ENCODE peak calls at places on chromosomes 12 and 14, in seven cellular contexts. One of them, this sample, is unnamed.

GRCh38 chr14:39621678-39622077 is 189.4 kb upstream of the FBXO33 start:
- DNase-seq in left ventricle myocardium inferior: no peak
- DNase-seq in astrocyte of the spinal cord: no peak
- DNase-seq in A549: no peak
- DNase-seq in pancreas: no peak
- DNase-seq in heart left ventricle: no peak
- DNase-seq in upper lobe of right lung: no peak
- DNase-seq in this sample: no peak

GRCh38 chr12:49328816-49329215 is 5.8 kb downstream of the TROAP start:
- DNase-seq in left ventricle myocardium inferior: no peak
- DNase-seq in astrocyte of the spinal cord: no peak
- DNase-seq in A549: no peak
- DNase-seq in pancreas: no peak
- DNase-seq in heart left ventricle: no peak
- DNase-seq in upper lobe of right lung: peak; percentile 39
- DNase-seq in this sample: no peak

GRCh38 chr14:100540141-100540925 is 46.9 kb downstream of the BEGAIN start:
- DNase-seq in left ventricle myocardium inferior: peak; percentile 11
- DNase-seq in astrocyte of the spinal cord: no peak
- DNase-seq in A549: peak; percentile 59
- DNase-seq in pancreas: peak; percentile 67
- DNase-seq in heart left ventricle: peak; percentile 22
- DNase-seq in upper lobe of right lung: no peak
- DNase-seq in this sample: peak; percentile 82

GRCh38 chr12:104643093-104643646 is 186.4 kb downstream of the CHST11 start:
- DNase-seq in left ventricle myocardium inferior: no peak
- DNase-seq in astrocyte of the spinal cord: no peak
- DNase-seq in A549: no peak
- DNase-seq in pancreas: no peak
- DNase-seq in heart left ventricle: no peak
- DNase-seq in upper lobe of right lung: no peak
- DNase-seq in this sample: no peak

GRCh38 chr12:47808049-47808448 is 11.7 kb downstream of the HDAC7 start:
- DNase-seq in left ventricle myocardium inferior: peak; percentile 50
- DNase-seq in astrocyte of the spinal cord: peak; percentile 65
- DNase-seq in A549: no peak
- DNase-seq in pancreas: no peak
- DNase-seq in heart left ventricle: peak; percentile 73
- DNase-seq in upper lobe of right lung: peak; percentile 77
- DNase-seq in this sample: no peak

GRCh38 chr12:131808744-131809371 is 19.3 kb upstream of the MMP17 start:
- DNase-seq in left ventricle myocardium inferior: peak; percentile 52
- DNase-seq in astrocyte of the spinal cord: no peak
- DNase-seq in A549: no peak
- DNase-seq in pancreas: no peak
- DNase-seq in heart left ventricle: peak; percentile 55
- DNase-seq in upper lobe of right lung: no peak
- DNase-seq in this sample: no peak

GRCh38 chr14:53528114-53528513 is 375.0 kb upstream of the DDHD1 start:
- DNase-seq in left ventricle myocardium inferior: no peak
- DNase-seq in astrocyte of the spinal cord: no peak
- DNase-seq in A549: no peak
- DNase-seq in pancreas: no peak
- DNase-seq in heart left ventricle: no peak
- DNase-seq in upper lobe of right lung: no peak
- DNase-seq in this sample: no peak

GRCh38 chr14:53701108-53701875 is 255.3 kb downstream of the BMP4 start:
- DNase-seq in left ventricle myocardium inferior: no peak
- DNase-seq in astrocyte of the spinal cord: no peak
- DNase-seq in A549: no peak
- DNase-seq in pancreas: no peak
- DNase-seq in heart left ventricle: no peak
- DNase-seq in upper lobe of right lung: no peak
- DNase-seq in this sample: no peak

GRCh38 chr14:75771614-75772013 is 110.6 kb downstream of the TTLL5 start:
- DNase-seq in left ventricle myocardium inferior: no peak
- DNase-seq in astrocyte of the spinal cord: no peak
- DNase-seq in A549: no peak
- DNase-seq in pancreas: no peak
- DNase-seq in heart left ventricle: no peak
- DNase-seq in upper lobe of right lung: no peak
- DNase-seq in this sample: no peak

GRCh38 chr14:84657866-84658385 is 872.0 kb upstream of the FLRT2 start:
- DNase-seq in left ventricle myocardium inferior: no peak
- DNase-seq in astrocyte of the spinal cord: no peak
- DNase-seq in A549: no peak
- DNase-seq in pancreas: no peak
- DNase-seq in heart left ventricle: no peak
- DNase-seq in upper lobe of right lung: no peak
- DNase-seq in this sample: no peak

GRCh38 chr12:15863984-15864383 is 18.2 kb upstream of the STRAP start:
- DNase-seq in left ventricle myocardium inferior: no peak
- DNase-seq in astrocyte of the spinal cord: no peak
- DNase-seq in A549: no peak
- DNase-seq in pancreas: no peak
- DNase-seq in heart left ventricle: no peak
- DNase-seq in upper lobe of right lung: no peak
- DNase-seq in this sample: no peak

GRCh38 chr12:42798811-42799438 is 209.4 kb upstream of the PRICKLE1 start:
- DNase-seq in left ventricle myocardium inferior: no peak
- DNase-seq in astrocyte of the spinal cord: peak; percentile 76
- DNase-seq in A549: no peak
- DNase-seq in pancreas: no peak
- DNase-seq in heart left ventricle: no peak
- DNase-seq in upper lobe of right lung: no peak
- DNase-seq in this sample: no peak

GRCh38 chr14:98371141-98371540 is 900.9 kb downstream of the BCL11B start:
- DNase-seq in left ventricle myocardium inferior: no peak
- DNase-seq in astrocyte of the spinal cord: no peak
- DNase-seq in A549: no peak
- DNase-seq in pancreas: no peak
- DNase-seq in heart left ventricle: no peak
- DNase-seq in upper lobe of right lung: no peak
- DNase-seq in this sample: no peak

GRCh38 chr14:54446201-54446693 is 5.1 kb upstream of the CNIH1 start:
- DNase-seq in left ventricle myocardium inferior: no peak
- DNase-seq in astrocyte of the spinal cord: no peak
- DNase-seq in A549: no peak
- DNase-seq in pancreas: no peak
- DNase-seq in heart left ventricle: no peak
- DNase-seq in upper lobe of right lung: no peak
- DNase-seq in this sample: no peak

GRCh38 chr12:129776977-129777667 is 126.7 kb downstream of the TMEM132D start:
- DNase-seq in left ventricle myocardium inferior: no peak
- DNase-seq in astrocyte of the spinal cord: peak; percentile 13
- DNase-seq in A549: no peak
- DNase-seq in pancreas: no peak
- DNase-seq in heart left ventricle: no peak
- DNase-seq in upper lobe of right lung: no peak
- DNase-seq in this sample: no peak

DNA sequence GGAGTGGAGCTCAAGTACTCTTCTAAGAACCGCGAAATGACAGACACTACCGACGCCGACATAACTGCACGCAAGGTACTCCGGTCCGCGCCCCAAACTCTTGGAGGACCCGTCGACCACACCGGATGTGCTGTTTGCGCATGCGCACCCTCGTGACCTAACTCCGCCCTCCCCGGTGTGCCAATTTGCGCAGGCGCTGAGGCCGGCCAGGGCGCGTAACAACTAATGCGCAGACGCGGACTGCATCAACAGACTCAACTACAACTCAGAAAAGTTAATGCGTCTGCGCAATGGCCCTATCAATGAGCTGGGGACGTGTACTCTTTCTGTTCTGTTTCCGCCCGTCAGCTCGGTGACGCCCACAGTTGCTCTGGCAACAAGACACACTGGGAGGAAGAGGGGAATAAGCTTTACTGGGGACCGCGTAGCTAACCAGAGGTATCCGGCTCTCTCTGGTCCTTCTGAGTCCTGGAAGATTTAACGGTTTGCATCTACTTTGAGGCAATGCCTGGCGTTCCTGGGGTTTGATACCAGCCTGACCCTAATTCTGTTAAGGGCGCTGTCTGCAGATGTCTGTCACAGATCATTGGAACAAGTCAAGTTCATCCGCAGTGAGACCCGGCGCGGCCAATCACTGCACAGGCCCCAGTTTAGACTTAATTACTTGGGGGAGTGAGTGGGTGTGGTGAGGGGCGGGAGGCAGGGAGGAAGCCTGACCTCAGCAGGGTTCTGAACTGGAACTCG is at the start of gene DAD1:
- DNase-seq in left ventricle myocardium inferior: peak; percentile 97
- DNase-seq in astrocyte of the spinal cord: peak; percentile 99
- DNase-seq in A549: peak; percentile 99
- DNase-seq in pancreas: peak; percentile 100
- DNase-seq in heart left ventricle: peak; percentile 98
- DNase-seq in upper lobe of right lung: peak; percentile 99
- DNase-seq in this sample: peak; percentile 98
- TF ChIP-seq CTCF in left ventricle myocardium inferior: no peak
- TF ChIP-seq CTCF in astrocyte of the spinal cord: no peak
- TF ChIP-seq CTCF in A549: no peak
- TF ChIP-seq CTCF in pancreas: no peak
- TF ChIP-seq CTCF in heart left ventricle: no peak
- TF ChIP-seq CTCF in upper lobe of right lung: no peak
- TF ChIP-seq CTCF in this sample: no peak

GRCh38 chr12:32697445-32697844 is 18.3 kb downstream of the DNM1L start:
- DNase-seq in left ventricle myocardium inferior: no peak
- DNase-seq in astrocyte of the spinal cord: no peak
- DNase-seq in A549: no peak
- DNase-seq in pancreas: no peak
- DNase-seq in heart left ventricle: no peak
- DNase-seq in upper lobe of right lung: no peak
- DNase-seq in this sample: no peak

GRCh38 chr12:32705783-32706182 is 26.7 kb downstream of the DNM1L start:
- DNase-seq in left ventricle myocardium inferior: no peak
- DNase-seq in astrocyte of the spinal cord: no peak
- DNase-seq in A549: no peak
- DNase-seq in pancreas: no peak
- DNase-seq in heart left ventricle: no peak
- DNase-seq in upper lobe of right lung: no peak
- DNase-seq in this sample: no peak

GRCh38 chr12:32706337-32707024 is 27.4 kb downstream of the DNM1L start:
- DNase-seq in left ventricle myocardium inferior: no peak
- DNase-seq in astrocyte of the spinal cord: no peak
- DNase-seq in A549: no peak
- DNase-seq in pancreas: no peak
- DNase-seq in heart left ventricle: no peak
- DNase-seq in upper lobe of right lung: no peak
- DNase-seq in this sample: no peak

GRCh38 chr12:32698285-32698684 is 19.2 kb downstream of the DNM1L start:
- DNase-seq in left ventricle myocardium inferior: no peak
- DNase-seq in astrocyte of the spinal cord: no peak
- DNase-seq in A549: no peak
- DNase-seq in pancreas: no peak
- DNase-seq in heart left ventricle: no peak
- DNase-seq in upper lobe of right lung: no peak
- DNase-seq in this sample: no peak

GRCh38 chr12:32702470-32702869 is 23.4 kb downstream of the DNM1L start:
- DNase-seq in left ventricle myocardium inferior: no peak
- DNase-seq in astrocyte of the spinal cord: no peak
- DNase-seq in A549: no peak
- DNase-seq in pancreas: no peak
- DNase-seq in heart left ventricle: no peak
- DNase-seq in upper lobe of right lung: no peak
- DNase-seq in this sample: no peak
- TF ChIP-seq CTCF in left ventricle myocardium inferior: no peak
- TF ChIP-seq CTCF in astrocyte of the spinal cord: no peak
- TF ChIP-seq CTCF in A549: no peak
- TF ChIP-seq CTCF in pancreas: no peak
- TF ChIP-seq CTCF in heart left ventricle: no peak
- TF ChIP-seq CTCF in upper lobe of right lung: no peak
- TF ChIP-seq CTCF in this sample: no peak

DNA sequence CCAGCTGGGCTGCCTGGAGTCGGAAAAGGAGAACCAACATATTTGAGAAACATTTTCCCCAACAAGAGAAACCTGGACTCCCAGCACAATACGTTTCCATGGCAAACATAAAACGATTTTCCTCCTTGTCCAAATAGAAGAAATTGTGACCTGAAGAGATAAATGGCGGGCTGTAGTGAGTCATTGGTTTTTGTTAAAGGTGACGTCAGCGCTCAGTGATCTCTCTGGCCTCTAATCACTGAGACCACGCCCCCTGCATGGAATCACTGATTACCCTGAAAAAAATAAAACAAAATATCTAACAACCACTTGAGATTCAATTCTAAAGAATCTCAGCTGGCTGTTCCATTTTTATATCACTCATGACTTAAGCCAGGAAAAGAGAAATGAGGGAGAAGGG is 6.1 kb downstream of the CCDC60 start:
- DNase-seq in left ventricle myocardium inferior: no peak
- DNase-seq in astrocyte of the spinal cord: no peak
- DNase-seq in A549: no peak
- DNase-seq in pancreas: no peak
- DNase-seq in heart left ventricle: no peak
- DNase-seq in upper lobe of right lung: no peak
- DNase-seq in this sample: no peak
- TF ChIP-seq CTCF in left ventricle myocardium inferior: no peak
- TF ChIP-seq CTCF in astrocyte of the spinal cord: no peak
- TF ChIP-seq CTCF in A549: no peak
- TF ChIP-seq CTCF in pancreas: no peak
- TF ChIP-seq CTCF in heart left ventricle: no peak
- TF ChIP-seq CTCF in upper lobe of right lung: no peak
- TF ChIP-seq CTCF in this sample: no peak

GRCh38 chr12:50822082-50822481 is 20.6 kb upstream of the TMPRSS12 start:
- DNase-seq in left ventricle myocardium inferior: no peak
- DNase-seq in astrocyte of the spinal cord: no peak
- DNase-seq in A549: no peak
- DNase-seq in pancreas: no peak
- DNase-seq in heart left ventricle: no peak
- DNase-seq in upper lobe of right lung: no peak
- DNase-seq in this sample: no peak

GRCh38 chr12:50824914-50825313 is 17.8 kb upstream of the TMPRSS12 start:
- DNase-seq in left ventricle myocardium inferior: no peak
- DNase-seq in astrocyte of the spinal cord: no peak
- DNase-seq in A549: no peak
- DNase-seq in pancreas: no peak
- DNase-seq in heart left ventricle: no peak
- DNase-seq in upper lobe of right lung: no peak
- DNase-seq in this sample: no peak

GRCh38 chr12:50820177-50820576 is 22.5 kb upstream of the TMPRSS12 start:
- DNase-seq in left ventricle myocardium inferior: no peak
- DNase-seq in astrocyte of the spinal cord: no peak
- DNase-seq in A549: no peak
- DNase-seq in pancreas: no peak
- DNase-seq in heart left ventricle: no peak
- DNase-seq in upper lobe of right lung: no peak
- DNase-seq in this sample: no peak

GRCh38 chr12:50828121-50828520 is 14.6 kb upstream of the TMPRSS12 start:
- DNase-seq in left ventricle myocardium inferior: no peak
- DNase-seq in astrocyte of the spinal cord: no peak
- DNase-seq in A549: no peak
- DNase-seq in pancreas: no peak
- DNase-seq in heart left ventricle: no peak
- DNase-seq in upper lobe of right lung: no peak
- DNase-seq in this sample: no peak

DNA sequence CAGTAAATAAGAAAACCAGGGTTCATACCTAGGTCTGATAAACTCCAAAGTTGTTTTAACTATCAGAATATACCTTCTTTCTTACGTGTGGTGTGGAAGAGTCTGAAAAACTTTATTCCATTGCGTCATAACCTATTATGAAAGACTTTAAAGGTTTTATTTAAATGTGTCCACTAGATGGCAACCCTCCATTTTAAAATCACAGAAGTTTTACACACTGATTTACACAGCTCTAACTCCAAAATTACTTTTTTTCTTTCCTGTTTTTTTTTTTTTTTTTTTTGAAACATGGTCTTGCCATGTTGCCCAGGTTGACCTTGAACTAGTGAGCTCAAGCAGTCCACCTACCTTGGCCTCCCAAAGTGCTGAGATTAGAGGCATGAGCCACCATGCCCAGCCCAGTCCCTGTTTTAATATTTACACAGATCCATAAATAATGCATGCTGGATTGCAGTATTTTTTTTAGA is 17.3 kb upstream of the TMPRSS12 start:
- DNase-seq in left ventricle myocardium inferior: no peak
- DNase-seq in astrocyte of the spinal cord: peak; percentile 83
- DNase-seq in A549: peak; percentile 72
- DNase-seq in pancreas: no peak
- DNase-seq in heart left ventricle: no peak
- DNase-seq in upper lobe of right lung: no peak
- DNase-seq in this sample: no peak
- TF ChIP-seq CTCF in left ventricle myocardium inferior: peak; percentile 64
- TF ChIP-seq CTCF in astrocyte of the spinal cord: peak; percentile 9
- TF ChIP-seq CTCF in A549: peak; percentile 85
- TF ChIP-seq CTCF in pancreas: no peak
- TF ChIP-seq CTCF in heart left ventricle: peak; percentile 61
- TF ChIP-seq CTCF in upper lobe of right lung: peak; percentile 56
- TF ChIP-seq CTCF in this sample: peak; percentile 87

This sample was measured in chondrocyte.